ENCODE peak calls at places on chromosomes 12 and 14, in nine cellular contexts. W is HCT116, N is sigmoid colon, U is A549, L is lower leg skin, S is GM12891, Y is Peyer's patch, M is prostate gland, V is endothelial cell of umbilical vein. J is an unnamed sample.

GRCh38 chr14:68823434-68824206 is 30.8 kb upstream of the ZFP36L1 start:
- DNase-seq in U (no peak), L (no peak), V (no peak), Y (no peak), N (no peak), W (no peak), S (no peak), M (no peak), J (no peak)

GRCh38 chr14:33707751-33708150 is 243.1 kb downstream of the EGLN3 start:
- DNase-seq in M (no peak), Y (no peak), W (no peak), V (no peak), U (no peak), S (no peak), L (no peak), N (no peak), J (no peak)

GRCh38 chr14:75831455-75831854 is 150.3 kb downstream of the TGFB3 start:
- DNase-seq in V (no peak), S (no peak), U (peak; percentile 5), L (peak; percentile 56), Y (peak; percentile 54), N (peak; percentile 78), M (peak; percentile 87), W (no peak), J (no peak)

GRCh38 chr12:10497602-10498001 is 8.1 kb upstream of the EIF2S3B start:
- DNase-seq in V (no peak), U (no peak), W (no peak), L (no peak), N (no peak), Y (no peak), M (no peak), S (no peak), J (no peak)

GRCh38 chr12:46237381-46238045 is 31.3 kb downstream of the SLC38A1 start:
- DNase-seq in S (no peak), V (no peak), L (no peak), U (no peak), W (no peak), M (no peak), N (no peak), Y (no peak), J (no peak)

GRCh38 chr12:43728117-43728516 is 30.5 kb downstream of the PUS7L start:
- DNase-seq in V (peak; percentile 4), S (no peak), Y (no peak), W (no peak), L (no peak), M (no peak), U (no peak), N (no peak), J (peak; percentile 2)

GRCh38 chr12:46555379-46555778 is 182.8 kb upstream of the SLC38A2 start:
- DNase-seq in S (no peak), U (no peak), Y (no peak), M (no peak), V (no peak), L (no peak), W (no peak), N (no peak), J (no peak)

GRCh38 chr12:570949-571794 is 92.1 kb downstream of the NINJ2 start:
- DNase-seq in U (peak; percentile 98), Y (peak; percentile 84), S (no peak), N (peak; percentile 93), W (peak; percentile 81), L (peak; percentile 85), V (peak; percentile 70), M (peak; percentile 81), J (no peak)

GRCh38 chr12:73465106-73465505 is 1072.5 kb upstream of the ATXN7L3B start:
- DNase-seq in W (no peak), V (no peak), S (no peak), Y (no peak), L (no peak), U (no peak), M (no peak), N (no peak), J (no peak)

GRCh38 chr14:23605931-23606585 is 27.5 kb upstream of the JPH4 start:
- DNase-seq in U (no peak), W (no peak), L (no peak), M (no peak), V (no peak), Y (no peak), N (no peak), S (peak; percentile 32), J (no peak)

GRCh38 chr12:131242741-131243496 is 289.2 kb downstream of the ADGRD1 start:
- DNase-seq in M (no peak), W (peak; percentile 94), S (no peak), L (no peak), U (peak; percentile 94), V (no peak), Y (no peak), N (no peak), J (peak; percentile 31)

GRCh38 chr12:19382563-19382962 is 56.7 kb upstream of the AEBP2 start:
- DNase-seq in V (no peak), Y (no peak), U (no peak), S (no peak), M (no peak), W (no peak), N (no peak), L (no peak), J (no peak)

GRCh38 chr12:131397493-131398181 is 313.3 kb upstream of the SFSWAP start:
- DNase-seq in U (no peak), S (no peak), L (no peak), M (no peak), Y (no peak), W (no peak), V (no peak), N (no peak), J (no peak)

GRCh38 chr14:50052517-50052916 is 63.9 kb downstream of the VCPKMT start:
- DNase-seq in Y (no peak), V (no peak), N (no peak), M (no peak), W (no peak), L (no peak), U (no peak), S (no peak), J (no peak)

GRCh38 chr12:89040146-89040964 is 311.9 kb downstream of the DUSP6 start:
- DNase-seq in S (peak; percentile 17), L (no peak), Y (no peak), M (no peak), V (no peak), W (no peak), U (no peak), N (no peak), J (no peak)

DNA sequence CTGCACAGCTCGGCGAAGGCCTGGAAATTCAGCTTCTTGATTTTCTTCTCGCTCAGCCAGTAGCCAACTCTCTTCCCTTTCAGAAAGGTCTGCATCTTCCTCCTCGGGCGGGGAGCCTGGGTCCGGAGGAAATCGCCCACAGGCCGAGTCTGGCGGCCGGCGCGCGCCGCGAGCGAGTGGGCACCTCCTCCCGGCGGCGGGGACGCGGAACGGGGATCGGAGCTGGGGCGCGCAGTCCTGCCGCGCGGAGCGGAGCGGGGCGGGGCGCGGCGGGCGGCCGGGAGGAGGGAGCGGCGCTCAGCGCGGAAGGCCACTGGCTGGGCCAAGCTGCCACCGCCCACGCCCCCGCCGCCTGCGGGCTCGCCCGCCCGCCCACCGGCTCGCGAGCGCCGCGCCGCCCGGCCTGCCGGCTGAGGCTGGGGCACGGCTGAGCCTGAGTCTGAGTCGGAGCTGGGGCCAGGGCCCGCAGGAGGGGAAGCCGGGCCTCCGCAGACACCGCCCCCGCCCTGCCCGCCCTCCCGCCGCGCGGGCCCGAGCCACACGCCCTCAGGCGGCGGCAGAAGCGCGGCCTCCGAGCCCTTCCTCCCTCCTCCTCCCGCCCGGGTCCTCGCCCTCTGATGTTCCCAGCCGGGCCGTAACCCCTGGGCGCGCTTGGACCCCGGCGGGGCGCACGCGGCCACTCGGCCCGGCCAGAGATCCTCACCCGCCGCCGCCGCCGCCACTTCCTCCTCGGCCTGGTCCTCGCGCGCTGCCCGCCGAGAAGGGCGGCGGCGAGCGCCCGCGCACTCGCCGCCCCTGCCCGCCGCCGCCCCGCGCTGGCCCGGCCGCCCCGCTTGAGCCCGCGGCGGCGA is 431 bp downstream of the ITPK1 start:
- DNase-seq in U (peak; percentile 80), N (peak; percentile 93), V (peak; percentile 83), M (peak; percentile 81), L (peak; percentile 67), S (peak; percentile 80), Y (peak; percentile 93), W (peak; percentile 51), J (peak; percentile 89)
- TF ChIP-seq POLR2A in U (peak; percentile 40), N (peak; percentile 50), V (no peak), M (peak; percentile 54), L (no peak), S (no peak), Y (peak; percentile 83), W (no peak), J (no peak)

DNA sequence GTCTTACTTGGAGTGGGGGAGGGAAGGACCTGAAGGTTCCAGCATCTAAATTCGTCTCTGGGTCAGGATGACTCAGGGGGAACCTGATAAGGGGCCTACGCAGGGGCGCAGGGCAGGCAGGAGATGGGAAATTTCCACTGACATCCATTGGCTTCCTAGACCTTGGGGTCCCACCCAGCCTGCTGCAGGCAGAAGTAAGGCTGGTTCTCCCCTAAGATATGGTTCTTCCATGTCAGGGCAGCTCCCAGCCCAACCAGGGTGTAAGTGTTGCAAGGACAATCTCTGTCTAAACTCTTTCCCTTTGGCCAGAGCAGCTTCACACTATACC is 2.1 kb upstream of the NDRG2 start:
- DNase-seq in L (no peak), N (no peak), S (no peak), W (no peak), M (no peak), Y (no peak), U (no peak), V (no peak), J (peak; percentile 21)
- TF ChIP-seq POLR2A in L (no peak), N (no peak), S (no peak), W (no peak), M (no peak), Y (no peak), U (no peak), V (no peak), J (no peak)

DNA sequence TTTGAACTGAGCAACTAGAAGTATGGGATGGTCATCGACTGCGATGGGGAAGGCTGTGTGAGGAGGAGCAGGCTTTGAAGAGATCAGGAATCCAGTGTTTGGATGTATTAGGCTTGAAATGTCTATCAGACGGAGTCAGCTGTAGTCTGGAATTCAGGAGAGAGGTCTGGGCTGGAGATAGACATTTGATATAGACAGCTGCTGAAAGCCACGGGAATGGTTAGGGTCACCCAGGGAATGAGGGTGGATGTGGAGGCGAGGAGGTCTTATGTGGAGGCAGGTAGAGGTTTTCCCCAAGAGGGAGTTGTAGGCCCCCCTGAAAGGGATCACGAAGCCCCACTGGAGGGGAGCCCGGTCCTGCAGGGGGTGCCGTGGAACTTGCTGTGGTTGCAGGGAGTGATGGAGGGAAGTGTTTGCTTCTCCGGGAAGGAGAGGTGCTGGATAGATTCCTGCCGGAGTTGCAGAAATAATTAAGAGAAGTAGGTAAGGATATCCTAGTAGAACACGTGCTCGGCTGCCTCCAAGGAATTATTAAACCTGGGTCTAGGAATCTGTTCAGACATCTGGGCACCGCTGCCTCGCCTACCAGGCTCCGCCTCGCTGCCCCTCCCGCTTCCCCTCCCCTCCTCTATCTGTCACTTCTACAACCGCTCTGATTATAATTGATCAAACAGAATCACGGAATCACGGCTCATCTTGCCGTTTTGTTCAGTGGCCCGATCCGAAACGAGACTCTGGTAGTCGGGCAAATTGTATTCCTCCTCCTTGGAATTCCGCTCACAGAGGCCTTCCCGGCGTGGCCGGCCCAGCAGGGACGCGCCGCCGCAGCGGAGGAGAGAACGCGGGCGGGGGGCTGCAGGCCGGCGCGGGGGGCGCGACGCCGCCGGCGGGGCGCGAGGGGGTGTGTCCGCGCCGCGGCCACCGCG is 824 bp upstream of the CACNA1C start:
- DNase-seq in M (no peak), Y (no peak), V (no peak), N (no peak), S (no peak), U (no peak), W (no peak), L (no peak), J (no peak)
- TF ChIP-seq POLR2A in M (no peak), Y (no peak), V (no peak), N (no peak), S (no peak), U (no peak), W (no peak), L (no peak), J (no peak)

GRCh38 chr12:124518051-124518932 is 49.1 kb downstream of the NCOR2 start:
- DNase-seq in S (no peak), M (peak; percentile 99), W (peak; percentile 56), V (peak; percentile 99), N (peak; percentile 100), Y (peak; percentile 94), L (peak; percentile 99), U (peak; percentile 98), J (peak; percentile 40)
- TF ChIP-seq POLR2A in S (no peak), M (no peak), W (no peak), V (no peak), N (peak; percentile 45), Y (no peak), L (no peak), U (no peak), J (no peak)

J was measured in erythroblast.